ENCODE peak calls at places on chromosomes 7 and 10, in six cellular contexts. T is astrocyte of the cerebellum; D is colonic mucosa; R is CD8-positive, alpha-beta memory T cell; K is choroid plexus epithelial cell; U is CD8-positive, alpha-beta T cell. A is an unnamed sample.

GRCh38 chr7:30931927-30932540 is 20.4 kb downstream of the AQP1 start:
- DNase-seq in T (no peak), D (peak; percentile 16), R (no peak), K (no peak), U (no peak), A (no peak)

GRCh38 chr7:27423290-27423689 is 180.7 kb downstream of the EVX1 start:
- DNase-seq in T (no peak), D (peak; percentile 87), R (no peak), K (peak; percentile 5), U (no peak), A (no peak)

GRCh38 chr10:96299383-96299782 is 4.9 kb upstream of the DNTT start:
- DNase-seq in T (no peak), D (no peak), R (peak; percentile 64), K (peak; percentile 2), U (no peak), A (peak; percentile 85)

GRCh38 chr10:11035318-11035920 is 17.7 kb downstream of the CELF2 start:
- DNase-seq in T (peak; percentile 59), D (peak; percentile 51), R (no peak), K (peak; percentile 74), U (no peak), A (no peak)

GRCh38 chr7:99485094-99485493 is 12.4 kb downstream of the ZNF789 start:
- DNase-seq in T (no peak), D (no peak), R (no peak), K (no peak), U (no peak), A (no peak)

GRCh38 chr7:106462365-106462859 is 177.6 kb upstream of the NAMPT start:
- DNase-seq in T (peak; percentile 31), D (no peak), R (peak; percentile 6), K (peak; percentile 72), U (no peak), A (no peak)

GRCh38 chr7:129773328-129773731 is 161.8 kb downstream of the NRF1 start:
- DNase-seq in T (no peak), D (no peak), R (no peak), K (no peak), U (no peak), A (no peak)

GRCh38 chr7:131745645-131746248 is 189.3 kb upstream of the PODXL start:
- DNase-seq in T (peak; percentile 31), D (no peak), R (no peak), K (peak; percentile 61), U (no peak), A (peak; percentile 66)

GRCh38 chr10:50326757-50327701 is 75.7 kb upstream of the ASAH2 start:
- DNase-seq in T (peak; percentile 64), D (no peak), R (no peak), K (peak; percentile 85), U (no peak), A (no peak)

GRCh38 chr7:141071855-141072547 is 1.9 kb upstream of the TMEM178B start:
- DNase-seq in T (no peak), D (no peak), R (no peak), K (no peak), U (no peak), A (no peak)

GRCh38 chr10:133125901-133126300 is 34.1 kb upstream of the KNDC1 start:
- DNase-seq in T (no peak), D (no peak), R (no peak), K (no peak), U (no peak), A (no peak)

GRCh38 chr7:64630496-64630895 is 35.4 kb upstream of the ZNF107 start:
- DNase-seq in T (no peak), D (no peak), R (no peak), K (peak; percentile 57), U (no peak), A (peak; percentile 12)

GRCh38 chr10:132626019-132626760 is 88.6 kb downstream of the INPP5A start:
- DNase-seq in T (no peak), D (no peak), R (no peak), K (peak; percentile 22), U (no peak), A (no peak)

GRCh38 chr10:683448-684071 is 5.9 kb downstream of the DIP2C start:
- DNase-seq in T (peak; percentile 70), D (no peak), R (no peak), K (peak; percentile 69), U (no peak), A (no peak)

GRCh38 chr7:141960687-141961422 is 12.7 kb downstream of the TAS2R38 start:
- DNase-seq in T (no peak), D (no peak), R (no peak), K (no peak), U (no peak), A (no peak)

GRCh38 chr7:360454-361100 is 70.6 kb downstream of the FOXL3 start:
- DNase-seq in T (no peak), D (no peak), R (peak; percentile 41), K (no peak), U (no peak), A (peak; percentile 83)

GRCh38 chr10:15167411-15168295 is 840 bp downstream of the NMT2 start:
- DNase-seq in T (no peak), D (peak; percentile 57), R (peak; percentile 10), K (peak; percentile 62), U (peak; percentile 17), A (peak; percentile 60)

GRCh38 chr10:123784216-123784615 is 107.4 kb downstream of the CPXM2 start:
- DNase-seq in T (no peak), D (peak; percentile 6), R (no peak), K (no peak), U (no peak), A (no peak)

GRCh38 chr10:89115876-89116627 is 91.1 kb downstream of the CH25H start:
- DNase-seq in T (no peak), D (no peak), R (no peak), K (peak; percentile 74), U (no peak), A (no peak)

GRCh38 chr7:102287465-102288146 is 938 bp downstream of the SH2B2 start:
- DNase-seq in T (no peak), D (peak; percentile 52), R (peak; percentile 20), K (peak; percentile 29), U (no peak), A (no peak)

GRCh38 chr10:133365461-133366129 is 7.6 kb downstream of the ECHS1 start:
- DNase-seq in T (no peak), D (no peak), R (no peak), K (no peak), U (no peak), A (no peak)

GRCh38 chr7:36945612-36946400 is 221.5 kb upstream of the AOAH start:
- DNase-seq in T (no peak), D (peak; percentile 45), R (no peak), K (no peak), U (no peak), A (no peak)

GRCh38 chr7:143171697-143172096 is 11.5 kb upstream of the TAS2R39 start:
- DNase-seq in T (no peak), D (peak; percentile 22), R (no peak), K (no peak), U (no peak), A (no peak)

GRCh38 chr7:28076421-28077163 is 104.0 kb downstream of the JAZF1 start:
- DNase-seq in T (no peak), D (no peak), R (no peak), K (no peak), U (no peak), A (no peak)

GRCh38 chr10:369441-370221 is 234.4 kb downstream of the ZMYND11 start:
- DNase-seq in T (peak; percentile 83), D (no peak), R (no peak), K (peak; percentile 64), U (no peak), A (no peak)

GRCh38 chr7:98078197-98078870 is 28.3 kb upstream of the LMTK2 start:
- DNase-seq in T (no peak), D (no peak), R (no peak), K (no peak), U (no peak), A (no peak)

GRCh38 chr7:28575241-28575643 is 162.9 kb downstream of the CREB5 start:
- DNase-seq in T (no peak), D (no peak), R (no peak), K (peak; percentile 30), U (no peak), A (no peak)

GRCh38 chr10:15433850-15434537 is 62.9 kb upstream of the FAM171A1 start:
- DNase-seq in T (peak; percentile 34), D (peak; percentile 47), R (peak; percentile 40), K (peak; percentile 77), U (no peak), A (peak; percentile 41)

GRCh38 chr10:101060951-101061813 is 607 bp upstream of the KAZALD1 start:
- DNase-seq in T (peak; percentile 56), D (peak; percentile 99), R (no peak), K (peak; percentile 91), U (no peak), A (peak; percentile 96)

GRCh38 chr10:70499829-70500167 is 21.2 kb downstream of the PALD1 start:
- DNase-seq in T (no peak), D (no peak), R (no peak), K (no peak), U (no peak), A (no peak)
- H3K4me3 ChIP-seq in T (no peak overlapping the region), D (no peak overlapping the region), R (no peak overlapping the region), K (no peak overlapping the region), U (no peak overlapping the region), A (no peak overlapping the region)

GRCh38 chr7:54933610-54934009 is 85.2 kb upstream of the EGFR start:
- DNase-seq in T (no peak), D (no peak), R (no peak), K (no peak), U (no peak), A (no peak)

GRCh38 chr7:54931532-54931931 is 87.3 kb upstream of the EGFR start:
- DNase-seq in T (no peak), D (no peak), R (no peak), K (no peak), U (no peak), A (no peak)

GRCh38 chr7:54932818-54933543 is 85.8 kb upstream of the EGFR start:
- DNase-seq in T (peak; percentile 19), D (peak; percentile 69), R (no peak), K (peak; percentile 67), U (no peak), A (peak; percentile 62)
- H3K4me3 ChIP-seq in T (peak overlapping the region; percentile 40), D (peak overlapping the region; percentile 36), R (no peak overlapping the region), K (peak overlapping the region; percentile 60), U (no peak overlapping the region), A (no peak overlapping the region)

GRCh38 chr7:9231683-9232082 is 798.3 kb downstream of the NXPH1 start:
- DNase-seq in T (no peak), D (no peak), R (no peak), K (no peak), U (no peak), A (no peak)
- H3K4me3 ChIP-seq in T (no peak overlapping the region), D (no peak overlapping the region), R (no peak overlapping the region), K (no peak overlapping the region), U (no peak overlapping the region), A (no peak overlapping the region)

GRCh38 chr7:149415391-149416068 is 45.3 kb downstream of the ZNF777 start:
- DNase-seq in T (no peak), D (no peak), R (peak; percentile 8), K (peak; percentile 53), U (no peak), A (no peak)

GRCh38 chr7:149414171-149414570 is 46.7 kb downstream of the ZNF777 start:
- DNase-seq in T (no peak), D (no peak), R (no peak), K (no peak), U (no peak), A (peak; percentile 57)

GRCh38 chr7:149409889-149410288 is 51.0 kb downstream of the ZNF777 start:
- DNase-seq in T (no peak), D (no peak), R (no peak), K (no peak), U (no peak), A (no peak)

GRCh38 chr7:149420006-149420405 is 40.9 kb downstream of the ZNF777 start:
- DNase-seq in T (no peak), D (no peak), R (no peak), K (no peak), U (no peak), A (no peak)

GRCh38 chr7:149414745-149415390 is 46.0 kb downstream of the ZNF777 start:
- DNase-seq in T (peak; percentile 3), D (peak; percentile 30), R (peak; percentile 38), K (peak; percentile 82), U (no peak), A (no peak)
- H3K4me3 ChIP-seq in T (peak overlapping the region; percentile 26), D (no peak overlapping the region), R (no peak overlapping the region), K (peak overlapping the region; percentile 52), U (no peak overlapping the region), A (no peak overlapping the region)